ENCODE peak calls at places on chromosomes 1 and 21, in five cellular contexts. One of them, this sample, is unnamed.

GRCh38 chr1:19067187-19067911 is 110.9 kb upstream of the IFFO2 start:
- DNase-seq in endothelial cell of umbilical vein: no peak
- DNase-seq in GM12878: no peak
- DNase-seq in A549: peak
- DNase-seq in K562: no peak
- DNase-seq in this sample: no peak

GRCh38 chr1:9849691-9850441 is 26.1 kb upstream of the CLSTN1 start:
- DNase-seq in A549: no peak
- DNase-seq in GM12878: no peak
- DNase-seq in K562: peak
- DNase-seq in endothelial cell of umbilical vein: no peak
- DNase-seq in this sample: no peak

GRCh38 chr21:20030390-20030789 is 967.8 kb upstream of the NCAM2 start:
- DNase-seq in A549: no peak
- DNase-seq in K562: no peak
- DNase-seq in GM12878: no peak
- DNase-seq in endothelial cell of umbilical vein: no peak
- DNase-seq in this sample: no peak

GRCh38 chr1:230157409-230158390 is 90.7 kb downstream of the GALNT2 start:
- DNase-seq in endothelial cell of umbilical vein: no peak
- DNase-seq in K562: no peak
- DNase-seq in GM12878: no peak
- DNase-seq in A549: no peak
- DNase-seq in this sample: no peak

GRCh38 chr21:31730687-31731111 is 1.2 kb downstream of the SCAF4 start:
- DNase-seq in GM12878: no peak
- DNase-seq in endothelial cell of umbilical vein: peak
- DNase-seq in K562: no peak
- DNase-seq in A549: peak
- DNase-seq in this sample: peak

GRCh38 chr1:32215629-32216505 is 6.3 kb downstream of the TMEM234 start:
- DNase-seq in endothelial cell of umbilical vein: peak
- DNase-seq in K562: peak
- DNase-seq in GM12878: no peak
- DNase-seq in A549: peak
- DNase-seq in this sample: peak

GRCh38 chr1:228151526-228151925 is 1.8 kb downstream of the GJC2 start:
- DNase-seq in GM12878: no peak
- DNase-seq in K562: no peak
- DNase-seq in endothelial cell of umbilical vein: no peak
- DNase-seq in A549: no peak
- DNase-seq in this sample: no peak

GRCh38 chr1:55506686-55507577 is 291.8 kb upstream of the USP24 start:
- DNase-seq in A549: peak
- DNase-seq in GM12878: no peak
- DNase-seq in endothelial cell of umbilical vein: no peak
- DNase-seq in K562: no peak
- DNase-seq in this sample: no peak

GRCh38 chr1:182032251-182032650 is 29.3 kb downstream of the ZNF648 start:
- DNase-seq in endothelial cell of umbilical vein: no peak
- DNase-seq in A549: peak
- DNase-seq in GM12878: no peak
- DNase-seq in K562: no peak
- DNase-seq in this sample: no peak

GRCh38 chr1:63327417-63328139 is 5.2 kb downstream of the FOXD3 start:
- DNase-seq in A549: peak
- DNase-seq in endothelial cell of umbilical vein: peak
- DNase-seq in GM12878: no peak
- DNase-seq in K562: peak
- DNase-seq in this sample: peak

GRCh38 chr1:234500269-234500668 is 21.3 kb upstream of the TARBP1 start:
- DNase-seq in A549: no peak
- DNase-seq in GM12878: no peak
- DNase-seq in endothelial cell of umbilical vein: no peak
- DNase-seq in K562: no peak
- DNase-seq in this sample: no peak

GRCh38 chr21:38349111-38349746 is 92.4 kb downstream of the KCNJ15 start:
- DNase-seq in endothelial cell of umbilical vein: peak
- DNase-seq in GM12878: no peak
- DNase-seq in K562: no peak
- DNase-seq in A549: no peak
- DNase-seq in this sample: no peak

GRCh38 chr1:209705033-209705589 is 465 bp downstream of the HSD11B1 start:
- DNase-seq in endothelial cell of umbilical vein: no peak
- DNase-seq in K562: no peak
- DNase-seq in GM12878: no peak
- DNase-seq in A549: no peak
- DNase-seq in this sample: no peak

GRCh38 chr21:8991088-8991907 is 1530.1 kb upstream of the TPTE start:
- DNase-seq in endothelial cell of umbilical vein: peak
- DNase-seq in A549: peak
- DNase-seq in GM12878: no peak
- DNase-seq in K562: peak
- DNase-seq in this sample: no peak

GRCh38 chr1:230868736-230869385 is 540 bp upstream of the C1orf198 start:
- DNase-seq in A549: peak
- DNase-seq in endothelial cell of umbilical vein: peak
- DNase-seq in GM12878: no peak
- DNase-seq in K562: no peak
- DNase-seq in this sample: peak

GRCh38 chr1:222040163-222040900 is 298.4 kb upstream of the DUSP10 start:
- DNase-seq in GM12878: no peak
- DNase-seq in endothelial cell of umbilical vein: no peak
- DNase-seq in K562: no peak
- DNase-seq in A549: no peak
- DNase-seq in this sample: no peak

GRCh38 chr1:210264521-210265380 is 32.2 kb downstream of the SERTAD4 start:
- DNase-seq in endothelial cell of umbilical vein: no peak
- DNase-seq in GM12878: no peak
- DNase-seq in A549: peak
- DNase-seq in K562: no peak
- DNase-seq in this sample: no peak

GRCh38 chr1:196557797-196558196 is 50.4 kb downstream of the KCNT2 start:
- DNase-seq in K562: no peak
- DNase-seq in endothelial cell of umbilical vein: peak
- DNase-seq in GM12878: no peak
- DNase-seq in A549: no peak
- DNase-seq in this sample: no peak

DNA sequence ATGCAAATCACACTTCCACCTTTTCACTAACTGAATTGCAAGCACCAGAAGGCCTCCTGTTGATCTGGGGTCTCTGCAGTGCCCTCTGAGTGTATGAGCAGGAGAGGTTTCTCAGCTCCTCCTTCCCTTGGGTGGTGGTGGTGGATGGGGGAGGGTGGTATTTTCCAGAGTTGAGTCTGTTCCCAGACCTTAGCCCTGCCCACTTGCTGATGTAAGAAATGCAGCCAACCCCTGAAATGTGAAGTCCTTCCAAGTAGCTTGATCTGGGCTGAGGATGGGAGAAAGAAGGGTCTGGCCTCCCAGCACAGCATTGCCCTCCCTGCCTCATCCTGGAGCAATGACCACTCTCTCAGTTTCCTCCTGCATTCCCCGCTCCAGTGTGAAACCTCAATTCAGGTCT is 6.3 kb upstream of the FOXD2 start:
- DNase-seq in GM12878: no peak
- DNase-seq in endothelial cell of umbilical vein: no peak
- DNase-seq in A549: no peak
- DNase-seq in K562: no peak
- DNase-seq in this sample: peak
- TF ChIP-seq MYC in GM12878: no peak
- TF ChIP-seq MYC in endothelial cell of umbilical vein: no peak
- TF ChIP-seq MYC in A549: no peak
- TF ChIP-seq MYC in K562: no peak
- TF ChIP-seq MYC in this sample: no peak

DNA sequence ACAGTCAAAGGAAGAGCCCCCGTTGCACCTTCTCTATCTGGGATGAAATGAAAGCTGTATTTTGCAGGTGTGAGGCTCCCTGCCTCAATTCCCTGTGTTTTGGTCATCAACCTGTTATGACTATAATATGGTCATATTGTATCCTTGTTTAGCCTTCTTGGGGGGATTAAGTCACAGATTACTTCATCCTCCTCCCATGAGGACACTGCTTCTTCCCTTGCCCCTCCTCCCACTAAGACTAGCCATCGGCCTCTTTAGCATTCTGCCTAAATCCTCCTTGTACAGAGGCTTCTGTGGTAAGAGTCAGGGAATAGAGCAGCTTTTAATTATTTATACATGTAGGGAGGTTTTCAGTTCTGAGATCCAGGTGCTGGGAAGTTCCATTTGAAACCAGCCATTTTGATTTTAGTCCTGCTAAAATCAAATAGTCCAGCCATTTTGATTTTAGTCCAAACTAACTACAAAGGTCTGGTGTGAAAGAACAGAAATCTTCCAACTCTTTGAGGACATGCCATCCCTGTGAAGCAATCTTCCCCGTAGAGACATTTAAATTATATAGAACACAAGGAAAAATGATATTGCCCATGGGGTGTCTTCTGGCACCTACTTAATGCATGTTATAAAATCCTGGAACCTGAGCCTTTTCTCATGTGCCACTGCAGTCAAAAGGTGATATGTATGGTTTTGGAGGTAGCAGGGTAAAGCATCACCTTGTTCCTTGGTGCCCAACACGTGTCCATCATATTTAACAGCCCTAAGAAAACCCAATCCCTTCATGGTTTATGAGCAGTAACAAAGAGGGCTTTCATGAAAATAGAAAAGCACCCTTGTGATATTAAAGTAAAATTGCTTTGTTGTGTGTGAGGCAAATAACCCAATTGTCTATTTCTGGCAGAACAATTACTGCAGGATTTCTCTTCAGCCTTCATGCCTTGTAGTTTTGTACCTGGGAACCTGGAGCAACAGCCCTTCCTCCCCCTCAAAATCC is 26.2 kb downstream of the ANGPTL7 start:
- DNase-seq in GM12878: no peak
- DNase-seq in A549: no peak
- DNase-seq in endothelial cell of umbilical vein: no peak
- DNase-seq in K562: no peak
- DNase-seq in this sample: no peak
- TF ChIP-seq MYC in GM12878: no peak
- TF ChIP-seq MYC in A549: no peak
- TF ChIP-seq MYC in endothelial cell of umbilical vein: no peak
- TF ChIP-seq MYC in K562: no peak
- TF ChIP-seq MYC in this sample: no peak

DNA sequence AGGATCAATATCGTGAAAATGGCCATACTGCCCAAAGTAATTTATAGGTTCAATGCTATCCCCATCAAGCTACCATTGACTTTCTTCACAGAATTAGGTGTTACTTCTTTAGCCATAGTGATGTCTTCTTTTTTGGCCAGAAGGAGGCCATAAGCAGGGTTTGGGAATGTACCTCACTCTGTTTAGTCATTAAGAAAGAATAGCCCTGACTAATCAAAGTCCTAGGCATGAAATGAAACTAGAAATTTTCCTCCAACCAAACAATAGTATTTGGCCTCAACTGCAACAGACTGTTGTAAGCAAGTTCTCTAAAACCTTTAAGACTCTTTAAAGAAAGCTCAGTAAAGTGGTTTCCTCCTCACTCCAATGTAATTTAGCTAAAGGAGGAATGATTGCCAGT is 163.9 kb downstream of the AKT3 start:
- DNase-seq in A549: no peak
- DNase-seq in K562: no peak
- DNase-seq in endothelial cell of umbilical vein: no peak
- DNase-seq in GM12878: no peak
- DNase-seq in this sample: no peak
- TF ChIP-seq MYC in A549: no peak
- TF ChIP-seq MYC in K562: no peak
- TF ChIP-seq MYC in endothelial cell of umbilical vein: no peak
- TF ChIP-seq MYC in GM12878: no peak
- TF ChIP-seq MYC in this sample: no peak

DNA sequence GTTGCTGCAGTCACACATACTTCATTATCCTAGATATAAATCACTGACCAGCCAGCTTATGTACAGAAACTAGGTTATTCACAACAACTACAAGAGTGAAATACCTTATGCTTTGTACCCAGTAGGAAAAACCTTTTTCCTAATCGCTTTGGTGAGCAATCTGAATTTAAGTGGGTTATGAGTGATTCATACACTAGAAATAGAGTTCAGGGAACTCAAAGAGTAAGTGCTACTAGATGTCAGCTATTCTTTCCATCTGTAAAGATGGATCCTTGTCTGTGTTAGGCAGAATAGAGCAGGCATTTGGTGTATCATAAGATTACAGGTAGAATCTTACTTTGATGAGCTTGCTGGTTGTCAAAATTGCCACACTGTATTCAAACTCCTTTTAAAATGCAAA is 101.9 kb downstream of the ZNF644 start:
- DNase-seq in K562: no peak
- DNase-seq in GM12878: no peak
- DNase-seq in endothelial cell of umbilical vein: no peak
- DNase-seq in A549: no peak
- DNase-seq in this sample: no peak
- TF ChIP-seq MYC in K562: no peak
- TF ChIP-seq MYC in GM12878: no peak
- TF ChIP-seq MYC in endothelial cell of umbilical vein: no peak
- TF ChIP-seq MYC in A549: no peak
- TF ChIP-seq MYC in this sample: no peak

DNA sequence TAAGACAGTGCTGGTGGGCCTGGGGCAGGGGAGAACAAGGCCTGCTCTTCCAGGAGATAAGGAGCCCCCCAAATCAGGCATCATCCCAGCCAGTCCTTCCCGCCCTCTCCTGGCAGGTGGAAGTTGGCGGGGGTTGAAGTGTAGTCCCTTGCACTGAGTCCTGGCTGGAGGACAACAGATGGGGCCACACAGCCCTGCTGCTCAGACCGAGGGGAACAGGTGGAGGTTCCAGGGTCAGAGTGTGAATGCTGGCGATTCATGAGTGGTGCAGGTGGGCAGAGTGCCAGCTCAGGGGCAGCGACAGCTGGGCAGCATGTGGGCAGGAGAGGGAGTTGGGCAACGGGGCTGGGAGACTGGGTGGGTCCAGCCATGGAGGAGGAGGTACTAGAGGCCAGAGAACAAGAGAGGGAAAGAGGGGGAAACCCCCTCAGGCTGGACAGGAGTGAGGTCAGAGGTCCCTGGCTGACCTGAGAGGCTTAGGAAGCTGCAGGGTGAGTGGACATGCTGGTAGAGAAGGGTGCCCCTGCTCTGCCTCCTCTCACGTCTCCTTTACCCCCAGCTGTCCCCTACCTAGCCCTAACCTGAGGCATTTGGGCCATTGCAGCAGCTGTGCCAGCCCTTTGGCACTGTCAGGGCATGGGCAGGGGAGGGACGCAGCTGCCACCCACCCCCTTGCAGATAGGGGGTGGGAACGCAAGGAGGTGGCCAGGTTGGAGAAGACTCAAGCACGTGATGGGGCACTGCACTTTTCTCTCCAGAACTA is 11.3 kb upstream of the ADORA1 start:
- DNase-seq in K562: no peak
- DNase-seq in endothelial cell of umbilical vein: no peak
- DNase-seq in A549: no peak
- DNase-seq in GM12878: no peak
- DNase-seq in this sample: no peak
- TF ChIP-seq MYC in K562: no peak
- TF ChIP-seq MYC in endothelial cell of umbilical vein: no peak
- TF ChIP-seq MYC in A549: no peak
- TF ChIP-seq MYC in GM12878: no peak
- TF ChIP-seq MYC in this sample: no peak

This sample was measured in NB4.